ENCODE peak calls at places on chromosomes 7 and 10, in seven cellular contexts. One of them, this sample, is unnamed.

GRCh38 chr7:602341-603141 is 82.9 kb upstream of the PDGFA start:
- DNase-seq in kidney: peak
- DNase-seq in CD8-positive, alpha-beta memory T cell: peak
- DNase-seq in HL-60: no peak
- DNase-seq in thoracic aorta: no peak
- DNase-seq in mammary epithelial cell: no peak
- DNase-seq in left ventricle myocardium inferior: no peak
- DNase-seq in this sample: no peak

GRCh38 chr10:101489355-101489754 is 98.7 kb downstream of the POLL start:
- DNase-seq in kidney: no peak
- DNase-seq in left ventricle myocardium inferior: no peak
- DNase-seq in mammary epithelial cell: peak
- DNase-seq in CD8-positive, alpha-beta memory T cell: no peak
- DNase-seq in HL-60: no peak
- DNase-seq in thoracic aorta: no peak
- DNase-seq in this sample: no peak

GRCh38 chr10:116122126-116122525 is 150.9 kb downstream of the GFRA1 start:
- DNase-seq in CD8-positive, alpha-beta memory T cell: no peak
- DNase-seq in kidney: no peak
- DNase-seq in HL-60: no peak
- DNase-seq in thoracic aorta: no peak
- DNase-seq in mammary epithelial cell: no peak
- DNase-seq in left ventricle myocardium inferior: no peak
- DNase-seq in this sample: no peak

GRCh38 chr10:22320591-22321155 is at the start of gene BMI1:
- DNase-seq in mammary epithelial cell: peak
- DNase-seq in HL-60: no peak
- DNase-seq in CD8-positive, alpha-beta memory T cell: peak
- DNase-seq in thoracic aorta: no peak
- DNase-seq in kidney: peak
- DNase-seq in left ventricle myocardium inferior: peak
- DNase-seq in this sample: peak

GRCh38 chr7:87414400-87415188 is 60.9 kb downstream of the ABCB4 start:
- DNase-seq in CD8-positive, alpha-beta memory T cell: no peak
- DNase-seq in left ventricle myocardium inferior: no peak
- DNase-seq in thoracic aorta: no peak
- DNase-seq in kidney: no peak
- DNase-seq in mammary epithelial cell: no peak
- DNase-seq in HL-60: no peak
- DNase-seq in this sample: no peak

GRCh38 chr7:158469396-158470051 is 118.1 kb downstream of the PTPRN2 start:
- DNase-seq in left ventricle myocardium inferior: no peak
- DNase-seq in HL-60: no peak
- DNase-seq in CD8-positive, alpha-beta memory T cell: no peak
- DNase-seq in kidney: no peak
- DNase-seq in mammary epithelial cell: no peak
- DNase-seq in thoracic aorta: no peak
- DNase-seq in this sample: no peak

GRCh38 chr7:100065452-100066186 is 15.9 kb downstream of the ZNF3 start:
- DNase-seq in left ventricle myocardium inferior: no peak
- DNase-seq in HL-60: no peak
- DNase-seq in CD8-positive, alpha-beta memory T cell: no peak
- DNase-seq in thoracic aorta: no peak
- DNase-seq in mammary epithelial cell: no peak
- DNase-seq in kidney: no peak
- DNase-seq in this sample: no peak

GRCh38 chr7:159078193-159078910 is 66.3 kb downstream of the VIPR2 start:
- DNase-seq in kidney: no peak
- DNase-seq in left ventricle myocardium inferior: no peak
- DNase-seq in CD8-positive, alpha-beta memory T cell: no peak
- DNase-seq in mammary epithelial cell: no peak
- DNase-seq in thoracic aorta: no peak
- DNase-seq in HL-60: no peak
- DNase-seq in this sample: no peak

GRCh38 chr7:147497246-147497645 is 1093.3 kb upstream of the C7orf33 start:
- DNase-seq in kidney: no peak
- DNase-seq in CD8-positive, alpha-beta memory T cell: no peak
- DNase-seq in mammary epithelial cell: no peak
- DNase-seq in thoracic aorta: no peak
- DNase-seq in HL-60: no peak
- DNase-seq in left ventricle myocardium inferior: no peak
- DNase-seq in this sample: no peak

GRCh38 chr10:132986576-132986975 is 44.2 kb upstream of the CFAP46 start:
- DNase-seq in kidney: peak
- DNase-seq in CD8-positive, alpha-beta memory T cell: no peak
- DNase-seq in thoracic aorta: no peak
- DNase-seq in left ventricle myocardium inferior: no peak
- DNase-seq in HL-60: no peak
- DNase-seq in mammary epithelial cell: no peak
- DNase-seq in this sample: no peak

GRCh38 chr7:107312418-107312817 is 143.6 kb downstream of the HBP1 start:
- DNase-seq in mammary epithelial cell: peak
- DNase-seq in thoracic aorta: no peak
- DNase-seq in kidney: no peak
- DNase-seq in left ventricle myocardium inferior: no peak
- DNase-seq in HL-60: no peak
- DNase-seq in CD8-positive, alpha-beta memory T cell: no peak
- DNase-seq in this sample: no peak

GRCh38 chr10:4561301-4561700 is 264.7 kb upstream of the AKR1E2 start:
- DNase-seq in thoracic aorta: no peak
- DNase-seq in CD8-positive, alpha-beta memory T cell: no peak
- DNase-seq in left ventricle myocardium inferior: no peak
- DNase-seq in mammary epithelial cell: no peak
- DNase-seq in HL-60: no peak
- DNase-seq in kidney: no peak
- DNase-seq in this sample: no peak

GRCh38 chr7:33558961-33559710 is 346.2 kb upstream of the BMPER start:
- DNase-seq in thoracic aorta: no peak
- DNase-seq in left ventricle myocardium inferior: no peak
- DNase-seq in kidney: no peak
- DNase-seq in CD8-positive, alpha-beta memory T cell: no peak
- DNase-seq in mammary epithelial cell: no peak
- DNase-seq in HL-60: no peak
- DNase-seq in this sample: no peak

GRCh38 chr7:24456526-24457214 is 116.6 kb upstream of the PALS2 start:
- DNase-seq in mammary epithelial cell: no peak
- DNase-seq in HL-60: no peak
- DNase-seq in left ventricle myocardium inferior: no peak
- DNase-seq in thoracic aorta: no peak
- DNase-seq in kidney: no peak
- DNase-seq in CD8-positive, alpha-beta memory T cell: no peak
- DNase-seq in this sample: no peak

GRCh38 chr10:97102441-97102840 is 83.3 kb downstream of the SLIT1 start:
- DNase-seq in kidney: no peak
- DNase-seq in left ventricle myocardium inferior: peak
- DNase-seq in HL-60: no peak
- DNase-seq in mammary epithelial cell: no peak
- DNase-seq in CD8-positive, alpha-beta memory T cell: no peak
- DNase-seq in thoracic aorta: no peak
- DNase-seq in this sample: no peak

GRCh38 chr7:157113607-157114006 is 25.1 kb upstream of the UBE3C start:
- DNase-seq in CD8-positive, alpha-beta memory T cell: no peak
- DNase-seq in HL-60: no peak
- DNase-seq in thoracic aorta: no peak
- DNase-seq in mammary epithelial cell: peak
- DNase-seq in kidney: no peak
- DNase-seq in left ventricle myocardium inferior: no peak
- DNase-seq in this sample: no peak

DNA sequence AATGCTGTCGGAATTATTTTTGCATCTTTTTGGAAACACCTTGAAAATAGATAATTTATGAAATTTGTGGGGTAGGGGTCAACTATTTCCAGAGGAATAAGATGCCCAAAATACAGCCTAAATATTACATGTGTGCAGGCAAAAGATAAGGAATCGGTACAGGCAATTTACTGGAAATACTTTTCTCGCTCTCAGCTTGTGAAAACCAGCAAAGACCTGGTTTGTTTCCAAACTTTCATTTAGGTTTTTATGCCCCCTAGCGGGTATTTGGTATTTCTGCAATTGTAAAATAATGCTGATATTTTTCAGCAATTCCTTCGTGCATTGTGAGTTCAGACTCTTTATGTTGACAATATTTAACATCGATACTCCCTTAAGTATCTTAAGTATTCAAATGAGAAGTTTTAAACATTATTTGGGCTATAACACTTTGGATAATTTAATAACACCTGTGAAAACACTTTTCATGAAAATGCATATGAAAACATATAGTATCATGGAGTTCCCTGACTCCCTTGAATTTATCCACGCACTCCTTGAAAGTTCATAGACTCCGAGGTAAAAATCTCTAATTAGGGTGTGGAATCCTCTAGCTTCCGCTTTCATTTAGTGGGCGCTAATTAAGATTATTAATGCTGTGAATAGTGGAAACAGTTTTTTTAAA is 132.4 kb downstream of the TSPAN12 start:
- DNase-seq in thoracic aorta: no peak
- DNase-seq in HL-60: no peak
- DNase-seq in left ventricle myocardium inferior: no peak
- DNase-seq in kidney: no peak
- DNase-seq in CD8-positive, alpha-beta memory T cell: no peak
- DNase-seq in mammary epithelial cell: no peak
- DNase-seq in this sample: no peak
- H3K4me3 ChIP-seq in thoracic aorta: no peak
- H3K4me3 ChIP-seq in HL-60: no peak
- H3K4me3 ChIP-seq in left ventricle myocardium inferior: peak
- H3K4me3 ChIP-seq in kidney: no peak
- H3K4me3 ChIP-seq in CD8-positive, alpha-beta memory T cell: no peak
- H3K4me3 ChIP-seq in mammary epithelial cell: no peak
- H3K4me3 ChIP-seq in this sample: no peak

DNA sequence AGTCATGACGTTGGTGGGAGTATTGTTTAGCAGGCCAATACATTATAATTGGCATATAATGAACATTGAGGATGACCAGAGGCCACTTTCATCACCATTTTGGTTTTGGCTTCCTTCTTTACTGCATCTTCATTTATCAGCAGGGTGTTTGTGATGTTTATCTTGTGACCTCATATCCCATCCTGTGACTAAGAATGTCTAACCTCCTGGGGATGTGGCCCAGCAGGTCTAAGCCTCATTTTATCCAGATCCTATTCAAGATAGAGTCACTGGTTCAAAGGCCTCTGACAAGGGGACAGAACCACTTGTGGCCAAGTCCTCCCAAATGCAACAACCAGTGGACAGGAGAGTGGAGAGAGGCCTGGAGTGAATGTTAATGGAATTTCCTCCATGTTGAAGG is 77.3 kb upstream of the RPA3 start:
- DNase-seq in kidney: no peak
- DNase-seq in HL-60: no peak
- DNase-seq in thoracic aorta: no peak
- DNase-seq in CD8-positive, alpha-beta memory T cell: no peak
- DNase-seq in mammary epithelial cell: peak
- DNase-seq in left ventricle myocardium inferior: no peak
- DNase-seq in this sample: no peak
- H3K27ac ChIP-seq in kidney: no peak
- H3K27ac ChIP-seq in HL-60: no peak
- H3K27ac ChIP-seq in thoracic aorta: no peak
- H3K27ac ChIP-seq in CD8-positive, alpha-beta memory T cell: no peak
- H3K27ac ChIP-seq in mammary epithelial cell: no peak
- H3K27ac ChIP-seq in left ventricle myocardium inferior: no peak
- H3K27ac ChIP-seq in this sample: no peak

GRCh38 chr10:123890246-123890645 is 1.4 kb downstream of the CPXM2 start:
- DNase-seq in mammary epithelial cell: no peak
- DNase-seq in left ventricle myocardium inferior: no peak
- DNase-seq in CD8-positive, alpha-beta memory T cell: no peak
- DNase-seq in HL-60: no peak
- DNase-seq in thoracic aorta: no peak
- DNase-seq in kidney: no peak
- DNase-seq in this sample: no peak

GRCh38 chr10:123889821-123890220 is 1.8 kb downstream of the CPXM2 start:
- DNase-seq in mammary epithelial cell: no peak
- DNase-seq in kidney: no peak
- DNase-seq in thoracic aorta: no peak
- DNase-seq in HL-60: no peak
- DNase-seq in left ventricle myocardium inferior: no peak
- DNase-seq in CD8-positive, alpha-beta memory T cell: no peak
- DNase-seq in this sample: no peak

GRCh38 chr10:123888751-123889150 is 2.9 kb downstream of the CPXM2 start:
- DNase-seq in CD8-positive, alpha-beta memory T cell: no peak
- DNase-seq in mammary epithelial cell: no peak
- DNase-seq in thoracic aorta: no peak
- DNase-seq in left ventricle myocardium inferior: no peak
- DNase-seq in kidney: no peak
- DNase-seq in HL-60: no peak
- DNase-seq in this sample: no peak

GRCh38 chr10:123891147-123892011 is at the start of gene CPXM2:
- DNase-seq in mammary epithelial cell: no peak
- DNase-seq in CD8-positive, alpha-beta memory T cell: no peak
- DNase-seq in kidney: no peak
- DNase-seq in thoracic aorta: no peak
- DNase-seq in left ventricle myocardium inferior: no peak
- DNase-seq in HL-60: no peak
- DNase-seq in this sample: no peak

GRCh38 chr10:123890761-123891146 is 853 bp downstream of the CPXM2 start:
- DNase-seq in thoracic aorta: no peak
- DNase-seq in kidney: no peak
- DNase-seq in mammary epithelial cell: no peak
- DNase-seq in left ventricle myocardium inferior: no peak
- DNase-seq in CD8-positive, alpha-beta memory T cell: no peak
- DNase-seq in HL-60: no peak
- DNase-seq in this sample: no peak
- H3K4me3 ChIP-seq in thoracic aorta: peak
- H3K4me3 ChIP-seq in kidney: no peak
- H3K4me3 ChIP-seq in mammary epithelial cell: no peak
- H3K4me3 ChIP-seq in left ventricle myocardium inferior: peak
- H3K4me3 ChIP-seq in CD8-positive, alpha-beta memory T cell: no peak
- H3K4me3 ChIP-seq in HL-60: no peak
- H3K4me3 ChIP-seq in this sample: no peak

GRCh38 chr7:64997164-64997908 is 6.5 kb upstream of the ZNF117 start:
- DNase-seq in kidney: no peak
- DNase-seq in left ventricle myocardium inferior: no peak
- DNase-seq in HL-60: no peak
- DNase-seq in thoracic aorta: no peak
- DNase-seq in mammary epithelial cell: no peak
- DNase-seq in CD8-positive, alpha-beta memory T cell: no peak
- DNase-seq in this sample: no peak

GRCh38 chr7:64997927-64998391 is 7.1 kb upstream of the ZNF117 start:
- DNase-seq in CD8-positive, alpha-beta memory T cell: no peak
- DNase-seq in HL-60: no peak
- DNase-seq in thoracic aorta: no peak
- DNase-seq in left ventricle myocardium inferior: no peak
- DNase-seq in mammary epithelial cell: peak
- DNase-seq in kidney: no peak
- DNase-seq in this sample: no peak

GRCh38 chr7:64998865-64999164 is 7.7 kb downstream of the ERV3-1 start:
- DNase-seq in kidney: no peak
- DNase-seq in HL-60: no peak
- DNase-seq in CD8-positive, alpha-beta memory T cell: no peak
- DNase-seq in left ventricle myocardium inferior: no peak
- DNase-seq in thoracic aorta: no peak
- DNase-seq in mammary epithelial cell: no peak
- DNase-seq in this sample: no peak

GRCh38 chr7:65001291-65001814 is 5.1 kb downstream of the ERV3-1 start:
- DNase-seq in kidney: no peak
- DNase-seq in CD8-positive, alpha-beta memory T cell: no peak
- DNase-seq in thoracic aorta: no peak
- DNase-seq in HL-60: no peak
- DNase-seq in mammary epithelial cell: no peak
- DNase-seq in left ventricle myocardium inferior: no peak
- DNase-seq in this sample: no peak

GRCh38 chr7:64999165-65000004 is 7.1 kb downstream of the ERV3-1 start:
- DNase-seq in CD8-positive, alpha-beta memory T cell: no peak
- DNase-seq in thoracic aorta: no peak
- DNase-seq in HL-60: peak
- DNase-seq in left ventricle myocardium inferior: no peak
- DNase-seq in kidney: no peak
- DNase-seq in mammary epithelial cell: peak
- DNase-seq in this sample: no peak
- H3K27ac ChIP-seq in CD8-positive, alpha-beta memory T cell: peak
- H3K27ac ChIP-seq in thoracic aorta: peak
- H3K27ac ChIP-seq in HL-60: peak
- H3K27ac ChIP-seq in left ventricle myocardium inferior: peak
- H3K27ac ChIP-seq in kidney: no peak
- H3K27ac ChIP-seq in mammary epithelial cell: no peak
- H3K27ac ChIP-seq in this sample: no peak

This sample was measured in naive thymus-derived CD4-positive, alpha-beta T cell.